ENCODE peak calls at places on chromosomes 2 and 18, in nine cellular contexts. One of them, this sample, is unnamed.
A peak's percentile ranks its signal among the peaks of the same experiment; 100 is the strongest.

GRCh38 chr18:45801396-45802004 is 24.0 kb upstream of the SIGLEC15 start:
- DNase-seq in T-helper 17 cell: no peak
- DNase-seq in activated T-cell treated with anti-CD3 and anti-CD28 coated beads for 1 hour: no peak
- DNase-seq in cerebellum: no peak
- DNase-seq in stimulated activated CD4-positive, alpha-beta T cell treated with anti-CD3 and anti-CD28 coated beads, Interleukin-2, amount 100 ng/mL, for 24 hours: no peak
- DNase-seq in activated naive CD4-positive, alpha-beta T cell treated with anti-CD3 and anti-CD28 coated beads for 36 hours: no peak
- DNase-seq in thoracic aorta: no peak
- DNase-seq in HT1080: peak; percentile 32
- DNase-seq in MV-4-11: no peak
- DNase-seq in this sample: no peak

GRCh38 chr18:49174478-49174877 is 223.7 kb upstream of the SMAD7 start:
- DNase-seq in MV-4-11: no peak
- DNase-seq in HT1080: no peak
- DNase-seq in stimulated activated CD4-positive, alpha-beta T cell treated with anti-CD3 and anti-CD28 coated beads, Interleukin-2, amount 100 ng/mL, for 24 hours: no peak
- DNase-seq in thoracic aorta: no peak
- DNase-seq in cerebellum: no peak
- DNase-seq in activated T-cell treated with anti-CD3 and anti-CD28 coated beads for 1 hour: no peak
- DNase-seq in activated naive CD4-positive, alpha-beta T cell treated with anti-CD3 and anti-CD28 coated beads for 36 hours: no peak
- DNase-seq in T-helper 17 cell: no peak
- DNase-seq in this sample: no peak

GRCh38 chr18:38047820-38048219 is 482.2 kb upstream of the CELF4 start:
- DNase-seq in T-helper 17 cell: no peak
- DNase-seq in cerebellum: no peak
- DNase-seq in thoracic aorta: no peak
- DNase-seq in HT1080: no peak
- DNase-seq in stimulated activated CD4-positive, alpha-beta T cell treated with anti-CD3 and anti-CD28 coated beads, Interleukin-2, amount 100 ng/mL, for 24 hours: no peak
- DNase-seq in activated naive CD4-positive, alpha-beta T cell treated with anti-CD3 and anti-CD28 coated beads for 36 hours: no peak
- DNase-seq in MV-4-11: no peak
- DNase-seq in activated T-cell treated with anti-CD3 and anti-CD28 coated beads for 1 hour: no peak
- DNase-seq in this sample: no peak

GRCh38 chr2:239390546-239391285 is 10.1 kb downstream of the HDAC4 start:
- DNase-seq in cerebellum: no peak
- DNase-seq in stimulated activated CD4-positive, alpha-beta T cell treated with anti-CD3 and anti-CD28 coated beads, Interleukin-2, amount 100 ng/mL, for 24 hours: no peak
- DNase-seq in activated T-cell treated with anti-CD3 and anti-CD28 coated beads for 1 hour: no peak
- DNase-seq in thoracic aorta: no peak
- DNase-seq in T-helper 17 cell: no peak
- DNase-seq in MV-4-11: no peak
- DNase-seq in activated naive CD4-positive, alpha-beta T cell treated with anti-CD3 and anti-CD28 coated beads for 36 hours: no peak
- DNase-seq in HT1080: no peak
- DNase-seq in this sample: no peak

GRCh38 chr2:233713262-233713615 is 532 bp downstream of the UGT1A5 start:
- DNase-seq in activated naive CD4-positive, alpha-beta T cell treated with anti-CD3 and anti-CD28 coated beads for 36 hours: no peak
- DNase-seq in HT1080: no peak
- DNase-seq in activated T-cell treated with anti-CD3 and anti-CD28 coated beads for 1 hour: no peak
- DNase-seq in MV-4-11: no peak
- DNase-seq in thoracic aorta: no peak
- DNase-seq in stimulated activated CD4-positive, alpha-beta T cell treated with anti-CD3 and anti-CD28 coated beads, Interleukin-2, amount 100 ng/mL, for 24 hours: no peak
- DNase-seq in T-helper 17 cell: no peak
- DNase-seq in cerebellum: no peak
- DNase-seq in this sample: no peak

GRCh38 chr2:214737188-214737587 is 72.3 kb downstream of the BARD1 start:
- DNase-seq in activated naive CD4-positive, alpha-beta T cell treated with anti-CD3 and anti-CD28 coated beads for 36 hours: no peak
- DNase-seq in cerebellum: no peak
- DNase-seq in thoracic aorta: no peak
- DNase-seq in activated T-cell treated with anti-CD3 and anti-CD28 coated beads for 1 hour: no peak
- DNase-seq in HT1080: no peak
- DNase-seq in MV-4-11: no peak
- DNase-seq in T-helper 17 cell: no peak
- DNase-seq in stimulated activated CD4-positive, alpha-beta T cell treated with anti-CD3 and anti-CD28 coated beads, Interleukin-2, amount 100 ng/mL, for 24 hours: no peak
- DNase-seq in this sample: no peak

GRCh38 chr2:221312634-221313033 is 259.5 kb downstream of the EPHA4 start:
- DNase-seq in HT1080: no peak
- DNase-seq in stimulated activated CD4-positive, alpha-beta T cell treated with anti-CD3 and anti-CD28 coated beads, Interleukin-2, amount 100 ng/mL, for 24 hours: no peak
- DNase-seq in activated T-cell treated with anti-CD3 and anti-CD28 coated beads for 1 hour: no peak
- DNase-seq in cerebellum: no peak
- DNase-seq in MV-4-11: no peak
- DNase-seq in thoracic aorta: no peak
- DNase-seq in T-helper 17 cell: no peak
- DNase-seq in activated naive CD4-positive, alpha-beta T cell treated with anti-CD3 and anti-CD28 coated beads for 36 hours: no peak
- DNase-seq in this sample: no peak

GRCh38 chr2:241584446-241584845 is 25.9 kb downstream of the BOK start:
- DNase-seq in HT1080: peak; percentile 48
- DNase-seq in activated T-cell treated with anti-CD3 and anti-CD28 coated beads for 1 hour: no peak
- DNase-seq in stimulated activated CD4-positive, alpha-beta T cell treated with anti-CD3 and anti-CD28 coated beads, Interleukin-2, amount 100 ng/mL, for 24 hours: no peak
- DNase-seq in T-helper 17 cell: no peak
- DNase-seq in activated naive CD4-positive, alpha-beta T cell treated with anti-CD3 and anti-CD28 coated beads for 36 hours: no peak
- DNase-seq in cerebellum: no peak
- DNase-seq in thoracic aorta: no peak
- DNase-seq in MV-4-11: no peak
- DNase-seq in this sample: no peak

GRCh38 chr2:178886006-178886405 is 78.8 kb upstream of the TTN start:
- DNase-seq in activated T-cell treated with anti-CD3 and anti-CD28 coated beads for 1 hour: no peak
- DNase-seq in stimulated activated CD4-positive, alpha-beta T cell treated with anti-CD3 and anti-CD28 coated beads, Interleukin-2, amount 100 ng/mL, for 24 hours: no peak
- DNase-seq in thoracic aorta: no peak
- DNase-seq in activated naive CD4-positive, alpha-beta T cell treated with anti-CD3 and anti-CD28 coated beads for 36 hours: no peak
- DNase-seq in T-helper 17 cell: no peak
- DNase-seq in cerebellum: no peak
- DNase-seq in HT1080: peak; percentile 11
- DNase-seq in MV-4-11: no peak
- DNase-seq in this sample: no peak

GRCh38 chr2:72980535-72981217 is 63.4 kb downstream of the EMX1 start:
- DNase-seq in activated T-cell treated with anti-CD3 and anti-CD28 coated beads for 1 hour: no peak
- DNase-seq in stimulated activated CD4-positive, alpha-beta T cell treated with anti-CD3 and anti-CD28 coated beads, Interleukin-2, amount 100 ng/mL, for 24 hours: no peak
- DNase-seq in T-helper 17 cell: no peak
- DNase-seq in HT1080: peak; percentile 61
- DNase-seq in thoracic aorta: no peak
- DNase-seq in MV-4-11: no peak
- DNase-seq in cerebellum: no peak
- DNase-seq in activated naive CD4-positive, alpha-beta T cell treated with anti-CD3 and anti-CD28 coated beads for 36 hours: no peak
- DNase-seq in this sample: no peak

GRCh38 chr18:80119111-80119510 is 10.0 kb downstream of the ADNP2 start:
- DNase-seq in activated naive CD4-positive, alpha-beta T cell treated with anti-CD3 and anti-CD28 coated beads for 36 hours: no peak
- DNase-seq in stimulated activated CD4-positive, alpha-beta T cell treated with anti-CD3 and anti-CD28 coated beads, Interleukin-2, amount 100 ng/mL, for 24 hours: no peak
- DNase-seq in activated T-cell treated with anti-CD3 and anti-CD28 coated beads for 1 hour: no peak
- DNase-seq in thoracic aorta: no peak
- DNase-seq in MV-4-11: no peak
- DNase-seq in T-helper 17 cell: no peak
- DNase-seq in cerebellum: no peak
- DNase-seq in HT1080: no peak
- DNase-seq in this sample: no peak

GRCh38 chr18:3912705-3913104 is 462.7 kb downstream of the TGIF1 start:
- DNase-seq in thoracic aorta: no peak
- DNase-seq in cerebellum: no peak
- DNase-seq in activated naive CD4-positive, alpha-beta T cell treated with anti-CD3 and anti-CD28 coated beads for 36 hours: no peak
- DNase-seq in HT1080: no peak
- DNase-seq in T-helper 17 cell: no peak
- DNase-seq in stimulated activated CD4-positive, alpha-beta T cell treated with anti-CD3 and anti-CD28 coated beads, Interleukin-2, amount 100 ng/mL, for 24 hours: no peak
- DNase-seq in activated T-cell treated with anti-CD3 and anti-CD28 coated beads for 1 hour: no peak
- DNase-seq in MV-4-11: no peak
- DNase-seq in this sample: no peak

GRCh38 chr2:27258051-27258450 is 4.8 kb downstream of the SLC30A3 start:
- DNase-seq in T-helper 17 cell: no peak
- DNase-seq in MV-4-11: no peak
- DNase-seq in thoracic aorta: no peak
- DNase-seq in activated T-cell treated with anti-CD3 and anti-CD28 coated beads for 1 hour: no peak
- DNase-seq in HT1080: no peak
- DNase-seq in stimulated activated CD4-positive, alpha-beta T cell treated with anti-CD3 and anti-CD28 coated beads, Interleukin-2, amount 100 ng/mL, for 24 hours: no peak
- DNase-seq in activated naive CD4-positive, alpha-beta T cell treated with anti-CD3 and anti-CD28 coated beads for 36 hours: no peak
- DNase-seq in cerebellum: no peak
- DNase-seq in this sample: no peak

GRCh38 chr2:215435261-215435808 is 533 bp downstream of the FN1 start:
- DNase-seq in stimulated activated CD4-positive, alpha-beta T cell treated with anti-CD3 and anti-CD28 coated beads, Interleukin-2, amount 100 ng/mL, for 24 hours: peak; percentile 10
- DNase-seq in T-helper 17 cell: no peak
- DNase-seq in thoracic aorta: no peak
- DNase-seq in HT1080: peak; percentile 50
- DNase-seq in activated T-cell treated with anti-CD3 and anti-CD28 coated beads for 1 hour: no peak
- DNase-seq in MV-4-11: no peak
- DNase-seq in activated naive CD4-positive, alpha-beta T cell treated with anti-CD3 and anti-CD28 coated beads for 36 hours: no peak
- DNase-seq in cerebellum: no peak
- DNase-seq in this sample: no peak

GRCh38 chr2:120620025-120620793 is 115.5 kb upstream of the GLI2 start:
- DNase-seq in activated naive CD4-positive, alpha-beta T cell treated with anti-CD3 and anti-CD28 coated beads for 36 hours: no peak
- DNase-seq in stimulated activated CD4-positive, alpha-beta T cell treated with anti-CD3 and anti-CD28 coated beads, Interleukin-2, amount 100 ng/mL, for 24 hours: no peak
- DNase-seq in cerebellum: no peak
- DNase-seq in activated T-cell treated with anti-CD3 and anti-CD28 coated beads for 1 hour: no peak
- DNase-seq in thoracic aorta: no peak
- DNase-seq in HT1080: peak; percentile 10
- DNase-seq in MV-4-11: peak; percentile 43
- DNase-seq in T-helper 17 cell: no peak
- DNase-seq in this sample: no peak

GRCh38 chr2:71767663-71768062 is 314.3 kb downstream of the DYSF start:
- DNase-seq in MV-4-11: no peak
- DNase-seq in T-helper 17 cell: no peak
- DNase-seq in stimulated activated CD4-positive, alpha-beta T cell treated with anti-CD3 and anti-CD28 coated beads, Interleukin-2, amount 100 ng/mL, for 24 hours: no peak
- DNase-seq in thoracic aorta: no peak
- DNase-seq in activated T-cell treated with anti-CD3 and anti-CD28 coated beads for 1 hour: no peak
- DNase-seq in cerebellum: no peak
- DNase-seq in HT1080: no peak
- DNase-seq in activated naive CD4-positive, alpha-beta T cell treated with anti-CD3 and anti-CD28 coated beads for 36 hours: no peak
- DNase-seq in this sample: no peak

This sample was measured in Ammon's horn.